ENCODE peak calls at places on chromosomes 7 and 10, in nine cellular contexts. N is IMR-90, H is left ventricle myocardium inferior, P is endodermal cell, O is coronary artery, K is A549, Q is RWPE2, D is GM23338, J is kidney. T is an unnamed sample.

GRCh38 chr10:69484736-69485135 is 33.5 kb downstream of the TSPAN15 start:
- DNase-seq in N (no peak), H (no peak), P (no peak), O (no peak), K (no peak), Q (no peak), D (no peak), J (no peak), T (no peak)

GRCh38 chr7:144854839-144855424 is 19.1 kb upstream of the TPK1 start:
- DNase-seq in N (no peak), H (no peak), P (no peak), O (no peak), K (peak), Q (no peak), D (peak), J (no peak), T (no peak)

GRCh38 chr7:24729365-24730017 is 27.8 kb downstream of the GSDME start:
- DNase-seq in N (no peak), H (peak), P (no peak), O (no peak), K (no peak), Q (no peak), D (no peak), J (no peak), T (no peak)

GRCh38 chr10:132527338-132528063 is 10.1 kb upstream of the INPP5A start:
- DNase-seq in N (no peak), H (peak), P (no peak), O (peak), K (no peak), Q (peak), D (no peak), J (peak), T (peak)

GRCh38 chr10:62690703-62691102 is 113.8 kb upstream of the ADO start:
- DNase-seq in N (no peak), H (no peak), P (peak), O (no peak), K (peak), Q (no peak), D (peak), J (no peak), T (no peak)

GRCh38 chr10:97314677-97315076 is 4.4 kb upstream of the FRAT1 start:
- DNase-seq in N (no peak), H (no peak), P (no peak), O (no peak), K (no peak), Q (no peak), D (no peak), J (no peak), T (no peak)

GRCh38 chr7:140239653-140239935 is 62.8 kb upstream of the KDM7A start:
- DNase-seq in N (no peak), H (no peak), P (peak), O (no peak), K (no peak), Q (no peak), D (no peak), J (no peak), T (no peak)

GRCh38 chr7:1256621-1257020 is 23.9 kb downstream of the UNCX start:
- DNase-seq in N (no peak), H (no peak), P (no peak), O (no peak), K (no peak), Q (no peak), D (no peak), J (peak), T (peak)

GRCh38 chr10:72814134-72814790 is 79.3 kb upstream of the OIT3 start:
- DNase-seq in N (no peak), H (no peak), P (no peak), O (no peak), K (no peak), Q (no peak), D (no peak), J (no peak), T (no peak)

GRCh38 chr10:91424016-91424415 is 13.9 kb downstream of the HECTD2 start:
- DNase-seq in N (peak), H (no peak), P (no peak), O (no peak), K (no peak), Q (no peak), D (no peak), J (no peak), T (no peak)

GRCh38 chr7:137591444-137591843 is 247.9 kb upstream of the PTN start:
- DNase-seq in N (peak), H (no peak), P (peak), O (no peak), K (peak), Q (no peak), D (peak), J (no peak), T (no peak)

GRCh38 chr7:57216340-57216739 is 84.1 kb upstream of the ZNF479 start:
- DNase-seq in N (no peak), H (no peak), P (no peak), O (no peak), K (no peak), Q (no peak), D (no peak), J (peak), T (no peak)

GRCh38 chr10:79435271-79436065 is 10.0 kb downstream of the ZCCHC24 start:
- DNase-seq in N (peak), H (peak), P (peak), O (no peak), K (no peak), Q (no peak), D (no peak), J (peak), T (no peak)

GRCh38 chr10:33965795-33966581 is 631.5 kb upstream of the NRP1 start:
- DNase-seq in N (no peak), H (no peak), P (no peak), O (no peak), K (no peak), Q (no peak), D (no peak), J (no peak), T (no peak)

GRCh38 chr7:154835924-154836529 is 166.9 kb downstream of the PAXIP1 start:
- DNase-seq in N (no peak), H (no peak), P (no peak), O (no peak), K (no peak), Q (no peak), D (no peak), J (no peak), T (no peak)

GRCh38 chr10:121753726-121754476 is 155.7 kb upstream of the FGFR2 start:
- DNase-seq in N (peak), H (no peak), P (no peak), O (no peak), K (peak), Q (no peak), D (peak), J (no peak), T (no peak)

GRCh38 chr7:84336303-84336702 is 141.7 kb upstream of the SEMA3A start:
- DNase-seq in N (peak), H (no peak), P (no peak), O (no peak), K (no peak), Q (no peak), D (peak), J (no peak), T (no peak)

GRCh38 chr7:80287400-80288174 is 153.0 kb downstream of the GNAI1 start:
- DNase-seq in N (no peak), H (no peak), P (no peak), O (no peak), K (no peak), Q (no peak), D (no peak), J (no peak), T (no peak)

GRCh38 chr7:21948887-21949469 is 3.3 kb upstream of the CDCA7L start:
- DNase-seq in N (no peak), H (no peak), P (no peak), O (no peak), K (no peak), Q (no peak), D (no peak), J (no peak), T (no peak)

GRCh38 chr7:137992738-137993394 is 9.0 kb downstream of the CREB3L2 start:
- DNase-seq in N (peak), H (peak), P (no peak), O (no peak), K (peak), Q (no peak), D (no peak), J (no peak), T (no peak)

GRCh38 chr10:29851241-29851640 is 208.1 kb downstream of the JCAD start:
- DNase-seq in N (no peak), H (no peak), P (no peak), O (no peak), K (no peak), Q (no peak), D (no peak), J (no peak), T (no peak)

GRCh38 chr10:52755297-52756062 is 17.1 kb downstream of the MBL2 start:
- DNase-seq in N (peak), H (no peak), P (no peak), O (no peak), K (no peak), Q (no peak), D (no peak), J (no peak), T (no peak)

GRCh38 chr10:38008006-38008405 is 2.5 kb upstream of the ZNF33A start:
- DNase-seq in N (no peak), H (no peak), P (no peak), O (no peak), K (no peak), Q (no peak), D (no peak), J (no peak), T (no peak)

GRCh38 chr10:84539244-84539643 is 210.9 kb downstream of the CCSER2 start:
- DNase-seq in N (peak), H (no peak), P (no peak), O (no peak), K (no peak), Q (no peak), D (no peak), J (no peak), T (no peak)

GRCh38 chr7:102991540-102992214 is 78.9 kb downstream of the LRRC17 start:
- DNase-seq in N (peak), H (no peak), P (no peak), O (no peak), K (peak), Q (peak), D (no peak), J (no peak), T (no peak)

GRCh38 chr10:24616536-24616935 is 107.2 kb downstream of the ARHGAP21 start:
- DNase-seq in N (peak), H (no peak), P (no peak), O (no peak), K (no peak), Q (no peak), D (no peak), J (no peak), T (no peak)

GRCh38 chr10:112139176-112139575 is 44.4 kb downstream of the GPAM start:
- DNase-seq in N (no peak), H (no peak), P (no peak), O (no peak), K (no peak), Q (no peak), D (no peak), J (no peak), T (no peak)

GRCh38 chr10:93819520-93819919 is 61.8 kb downstream of the LGI1 start:
- DNase-seq in N (no peak), H (no peak), P (no peak), O (no peak), K (no peak), Q (no peak), D (no peak), J (no peak), T (no peak)

GRCh38 chr10:104842704-104843103 is 201.6 kb downstream of the SORCS3 start:
- DNase-seq in N (no peak), H (no peak), P (peak), O (no peak), K (no peak), Q (no peak), D (no peak), J (no peak), T (no peak)

GRCh38 chr10:52615756-52616419 is 156.7 kb downstream of the MBL2 start:
- DNase-seq in N (peak), H (no peak), P (no peak), O (no peak), K (no peak), Q (no peak), D (no peak), J (no peak), T (no peak)

GRCh38 chr10:110415809-110416208 is 81.9 kb upstream of the DUSP5 start:
- DNase-seq in N (no peak), H (no peak), P (no peak), O (no peak), K (no peak), Q (no peak), D (no peak), J (no peak), T (no peak)

GRCh38 chr7:138091073-138091472 is 14.8 kb downstream of the AKR1D1 start:
- DNase-seq in N (no peak), H (no peak), P (no peak), O (no peak), K (no peak), Q (no peak), D (no peak), J (no peak), T (no peak)

GRCh38 chr10:31584098-31584631 is 265.1 kb downstream of the ZEB1 start:
- DNase-seq in N (no peak), H (no peak), P (no peak), O (peak), K (no peak), Q (no peak), D (peak), J (no peak), T (peak)

GRCh38 chr10:34200355-34200901 is 614.7 kb downstream of the PARD3 start:
- DNase-seq in N (no peak), H (no peak), P (no peak), O (no peak), K (no peak), Q (no peak), D (no peak), J (no peak), T (no peak)

GRCh38 chr7:29881724-29882123 is 75.4 kb downstream of the WIPF3 start:
- DNase-seq in N (no peak), H (no peak), P (peak), O (no peak), K (no peak), Q (no peak), D (peak), J (no peak), T (no peak)

GRCh38 chr7:5872326-5872725 is 8.3 kb upstream of the OCM start:
- DNase-seq in N (peak), H (no peak), P (no peak), O (no peak), K (no peak), Q (no peak), D (peak), J (no peak), T (no peak)

GRCh38 chr7:1971946-1972654 is 260.6 kb downstream of the MAD1L1 start:
- DNase-seq in N (no peak), H (no peak), P (no peak), O (no peak), K (no peak), Q (no peak), D (no peak), J (peak), T (peak)

GRCh38 chr7:74173074-74173473 is 1.1 kb upstream of the EIF4H start:
- DNase-seq in N (no peak), H (no peak), P (peak), O (no peak), K (no peak), Q (no peak), D (peak), J (peak), T (no peak)

GRCh38 chr10:76422769-76423168 is 991.3 kb downstream of the LRMDA start:
- DNase-seq in N (peak), H (no peak), P (no peak), O (no peak), K (no peak), Q (no peak), D (no peak), J (no peak), T (no peak)
- TF ChIP-seq CTCF in N (peak), H (peak), P (no peak), O (no peak), K (no peak), Q (peak), D (no peak), J (no peak), T (no peak)

GRCh38 chr10:101686133-101686925 is 8.6 kb downstream of the FBXW4 start:
- DNase-seq in N (peak), H (no peak), P (no peak), O (no peak), K (no peak), Q (no peak), D (no peak), J (no peak), T (no peak)
- H3K27ac ChIP-seq in N (no peak), H (no peak), P (no peak), O (no peak), K (no peak), Q (no peak), D (no peak), J (no peak), T (no peak)

GRCh38 chr7:131544449-131545425 is 11.7 kb downstream of the PODXL start:
- DNase-seq in N (peak), H (no peak), P (peak), O (no peak), K (peak), Q (no peak), D (peak), J (peak), T (no peak)
- TF ChIP-seq CTCF in N (peak), H (peak), P (peak), O (no peak), K (peak), Q (peak), D (no peak), J (no peak), T (no peak)

GRCh38 chr7:3832199-3832598 is 531.1 kb downstream of the SDK1 start:
- DNase-seq in N (no peak), H (no peak), P (no peak), O (no peak), K (no peak), Q (no peak), D (no peak), J (no peak), T (no peak)
- H3K27ac ChIP-seq in N (no peak), H (no peak), P (no peak), O (no peak), K (no peak), Q (no peak), D (no peak), J (no peak), T (no peak)

GRCh38 chr10:49008505-49009202 is 69.0 kb upstream of the LRRC18 start:
- DNase-seq in N (no peak), H (no peak), P (peak), O (no peak), K (no peak), Q (no peak), D (no peak), J (no peak), T (no peak)

GRCh38 chr10:49010295-49010694 is 70.7 kb upstream of the LRRC18 start:
- DNase-seq in N (no peak), H (no peak), P (peak), O (no peak), K (no peak), Q (no peak), D (no peak), J (no peak), T (no peak)

GRCh38 chr10:49007128-49007527 is 67.5 kb upstream of the LRRC18 start:
- DNase-seq in N (no peak), H (no peak), P (no peak), O (no peak), K (no peak), Q (no peak), D (no peak), J (no peak), T (no peak)

GRCh38 chr10:49009231-49009979 is 69.8 kb upstream of the LRRC18 start:
- DNase-seq in N (no peak), H (no peak), P (peak), O (no peak), K (no peak), Q (no peak), D (no peak), J (no peak), T (no peak)

GRCh38 chr10:49008056-49008455 is 68.4 kb upstream of the LRRC18 start:
- DNase-seq in N (no peak), H (peak), P (peak), O (no peak), K (no peak), Q (no peak), D (no peak), J (no peak), T (no peak)
- TF ChIP-seq CTCF in N (no peak), H (no peak), P (no peak), O (no peak), K (no peak), Q (no peak), D (no peak), J (no peak), T (no peak)

DNA sequence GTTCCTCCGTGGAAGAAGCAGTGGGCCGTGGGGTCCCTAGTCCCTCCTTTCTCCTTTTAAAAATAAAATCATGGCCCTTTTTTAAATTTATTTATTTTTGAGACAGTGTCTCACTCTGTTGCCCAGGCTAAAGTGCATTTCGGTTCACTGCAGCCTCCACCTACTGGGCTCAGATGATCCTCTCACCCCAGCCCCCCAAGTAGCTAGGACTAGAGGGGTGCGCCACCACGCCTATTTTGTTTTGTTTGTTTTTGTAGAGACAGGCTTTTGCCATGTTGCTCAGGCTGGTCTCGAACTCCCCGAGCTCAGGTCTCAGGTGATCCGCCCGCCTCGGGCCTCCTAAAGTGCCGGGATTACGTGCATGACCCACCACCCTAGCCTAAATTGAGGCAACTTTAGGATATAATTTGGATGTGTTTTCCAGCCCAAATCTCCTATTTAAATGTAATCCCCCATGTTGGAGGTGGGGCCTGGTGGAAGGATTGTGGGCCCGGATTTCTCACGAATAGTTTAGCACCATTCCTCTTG is 796 bp downstream of the ZNF736 start:
- DNase-seq in N (no peak), H (no peak), P (no peak), O (no peak), K (no peak), Q (no peak), D (peak), J (no peak), T (no peak)
- H3K27ac ChIP-seq in N (peak), H (peak), P (peak), O (peak), K (no peak), Q (peak), D (peak), J (no peak), T (peak)

GRCh38 chr7:104096683-104097082 is 107.2 kb upstream of the RELN start:
- DNase-seq in N (peak), H (no peak), P (peak), O (no peak), K (peak), Q (no peak), D (peak), J (no peak), T (no peak)
- TF ChIP-seq CTCF in N (peak), H (no peak), P (peak), O (no peak), K (no peak), Q (peak), D (peak), J (no peak), T (no peak)

T was measured in left lung.